ENCODE peak calls at places on chromosomes 7 and 10, in eight cellular contexts. Y is endothelial cell of umbilical vein, D is tibial nerve, M is H54, I is ovary, H is upper lobe of left lung, S is A549, G is testis. W is an unnamed sample.

GRCh38 chr10:130218936-130219335 is 82.7 kb downstream of the GLRX3 start:
- DNase-seq in Y (no peak), D (no peak), M (no peak), I (no peak), H (no peak), S (no peak), G (no peak), W (no peak)

GRCh38 chr10:30645340-30645827 is 15.8 kb upstream of the LYZL2 start:
- DNase-seq in Y (peak; percentile 77), D (no peak), M (no peak), I (no peak), H (no peak), S (peak; percentile 34), G (peak; percentile 30), W (no peak)

GRCh38 chr7:79615871-79616640 is 162.6 kb upstream of the MAGI2 start:
- DNase-seq in Y (no peak), D (no peak), M (no peak), I (no peak), H (no peak), S (no peak), G (no peak), W (no peak)

GRCh38 chr7:4849390-4849789 is 12.4 kb downstream of the PAPOLB start:
- DNase-seq in Y (peak; percentile 36), D (no peak), M (no peak), I (no peak), H (no peak), S (peak; percentile 48), G (peak; percentile 77), W (peak; percentile 24)

GRCh38 chr10:132570771-132571564 is 33.4 kb downstream of the INPP5A start:
- DNase-seq in Y (no peak), D (no peak), M (no peak), I (no peak), H (peak; percentile 65), S (no peak), G (no peak), W (no peak)

GRCh38 chr10:67884842-67885680 is 605 bp downstream of the SIRT1 start:
- DNase-seq in Y (peak; percentile 79), D (peak; percentile 59), M (peak; percentile 81), I (peak; percentile 81), H (peak; percentile 95), S (peak; percentile 83), G (peak; percentile 82), W (peak; percentile 85)

GRCh38 chr7:69173341-69173740 is 424.9 kb upstream of the AUTS2 start:
- DNase-seq in Y (no peak), D (no peak), M (no peak), I (no peak), H (no peak), S (no peak), G (no peak), W (no peak)

GRCh38 chr10:124381011-124381591 is 37.6 kb downstream of the OAT start:
- DNase-seq in Y (peak; percentile 26), D (no peak), M (no peak), I (no peak), H (no peak), S (no peak), G (no peak), W (no peak)

GRCh38 chr10:94963901-94964300 is 25.4 kb downstream of the CYP2C9 start:
- DNase-seq in Y (peak; percentile 19), D (no peak), M (peak; percentile 3), I (no peak), H (no peak), S (peak; percentile 68), G (peak; percentile 13), W (no peak)

GRCh38 chr7:134662871-134663205 is 16.2 kb downstream of the BPGM start:
- DNase-seq in Y (no peak), D (no peak), M (no peak), I (no peak), H (no peak), S (no peak), G (no peak), W (no peak)

GRCh38 chr10:17175551-17175950 is 25.9 kb downstream of the TRDMT1 start:
- DNase-seq in Y (peak; percentile 17), D (no peak), M (no peak), I (no peak), H (no peak), S (no peak), G (peak; percentile 30), W (no peak)

GRCh38 chr7:39908141-39908540 is 41.9 kb upstream of the CDK13 start:
- DNase-seq in Y (no peak), D (no peak), M (no peak), I (no peak), H (no peak), S (no peak), G (no peak), W (no peak)

GRCh38 chr7:23214423-23214822 is 32.2 kb upstream of the GPNMB start:
- DNase-seq in Y (no peak), D (no peak), M (no peak), I (no peak), H (no peak), S (no peak), G (no peak), W (no peak)

GRCh38 chr7:47405921-47406765 is 175.8 kb downstream of the TNS3 start:
- DNase-seq in Y (peak; percentile 51), D (peak; percentile 56), M (no peak), I (peak; percentile 84), H (peak; percentile 93), S (peak; percentile 49), G (peak; percentile 62), W (no peak)

GRCh38 chr7:158137516-158138328 is 449.9 kb downstream of the PTPRN2 start:
- DNase-seq in Y (no peak), D (no peak), M (no peak), I (no peak), H (no peak), S (no peak), G (no peak), W (no peak)

DNA sequence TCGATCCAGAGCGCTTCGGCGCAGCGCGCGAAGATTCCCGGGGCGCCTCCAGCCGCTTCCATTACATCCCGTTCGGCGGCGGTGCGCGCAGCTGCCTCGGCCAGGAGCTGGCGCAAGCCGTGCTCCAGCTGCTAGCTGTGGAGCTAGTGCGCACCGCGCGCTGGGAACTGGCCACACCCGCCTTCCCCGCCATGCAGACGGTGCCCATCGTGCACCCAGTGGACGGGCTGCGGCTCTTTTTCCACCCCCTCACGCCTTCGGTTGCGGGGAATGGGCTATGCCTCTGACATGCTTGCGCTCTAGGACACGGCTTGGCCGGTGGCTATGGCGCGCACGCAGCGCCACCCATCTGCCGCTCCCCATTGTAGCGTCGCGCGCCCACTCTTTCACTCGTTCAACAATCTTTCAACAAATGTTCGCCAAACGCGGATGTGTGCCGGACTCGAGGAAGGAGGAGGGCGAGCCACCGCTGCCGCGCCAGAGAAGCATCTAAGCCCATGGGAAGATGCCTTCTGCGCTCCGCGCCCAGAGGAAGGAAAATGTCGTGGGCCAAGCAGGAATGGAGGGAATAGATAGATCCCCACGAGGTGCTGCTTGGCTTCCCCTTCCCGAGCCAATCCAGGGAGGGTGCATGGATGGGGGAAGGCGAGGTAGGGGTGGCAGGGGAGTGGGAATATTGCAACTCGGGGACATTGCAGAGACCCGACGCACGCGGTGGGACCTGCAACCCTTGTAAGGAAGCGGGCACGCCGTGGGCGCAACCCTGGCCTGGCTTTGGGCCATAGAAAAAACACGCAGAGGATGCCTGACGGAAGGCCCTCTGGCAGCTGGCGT is 5.1 kb upstream of the CYP26A1 start:
- DNase-seq in Y (peak; percentile 73), D (no peak), M (no peak), I (no peak), H (peak; percentile 83), S (peak; percentile 57), G (no peak), W (peak; percentile 50)
- TF ChIP-seq POLR2A in Y (no peak), D (no peak), M (no peak), I (no peak), H (no peak), S (no peak), G (no peak), W (no peak)

DNA sequence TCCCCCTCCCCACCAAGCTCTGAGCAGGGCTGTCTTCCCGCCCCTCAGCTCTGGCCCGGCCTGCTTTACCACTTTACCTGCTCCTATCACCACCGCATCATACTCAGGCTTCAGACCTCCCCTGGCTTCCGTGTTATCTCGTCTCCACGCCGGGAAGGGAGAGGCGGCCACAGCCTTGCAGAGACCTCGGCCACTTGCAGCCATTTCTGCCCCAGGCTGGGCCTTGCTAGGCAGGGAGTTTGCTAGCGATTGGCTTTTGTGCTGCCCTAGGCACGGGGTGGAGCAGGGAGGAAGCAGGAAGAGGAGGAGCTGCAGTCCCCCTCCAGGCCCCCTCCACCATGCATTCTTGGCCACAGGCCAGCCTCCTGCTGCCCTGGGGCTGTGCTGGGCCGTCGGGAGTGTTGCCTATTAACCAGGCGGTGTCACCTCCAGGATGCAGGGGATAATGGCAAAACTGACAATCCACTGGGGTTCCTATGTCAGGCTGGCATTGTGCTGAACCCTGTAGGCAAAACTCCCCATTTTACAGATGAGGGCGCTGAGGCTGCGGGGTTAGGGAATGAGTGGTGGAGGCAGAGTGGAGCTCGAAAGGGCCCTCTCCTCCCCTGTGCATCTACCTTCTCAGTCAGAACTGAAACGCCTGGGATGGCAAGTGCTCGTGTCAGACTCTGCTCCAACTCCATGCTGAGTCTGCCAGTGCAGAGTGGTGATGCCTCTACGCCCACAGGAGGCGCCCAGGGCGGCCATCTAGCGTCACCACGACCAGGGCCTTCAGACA is at the start of gene PYROXD2:
- DNase-seq in Y (peak; percentile 88), D (peak; percentile 84), M (peak; percentile 96), I (peak; percentile 94), H (peak; percentile 90), S (peak; percentile 75), G (peak; percentile 93), W (peak; percentile 93)
- TF ChIP-seq POLR2A in Y (peak; percentile 96), D (no peak), M (peak; percentile 99), I (peak; percentile 26), H (peak; percentile 58), S (peak; percentile 87), G (no peak), W (peak; percentile 83)

GRCh38 chr7:42332605-42333222 is 95.7 kb upstream of the GLI3 start:
- DNase-seq in Y (no peak), D (no peak), M (no peak), I (no peak), H (no peak), S (no peak), G (no peak), W (no peak)
- TF ChIP-seq POLR2A in Y (no peak), D (no peak), M (no peak), I (no peak), H (no peak), S (no peak), G (no peak), W (no peak)

DNA sequence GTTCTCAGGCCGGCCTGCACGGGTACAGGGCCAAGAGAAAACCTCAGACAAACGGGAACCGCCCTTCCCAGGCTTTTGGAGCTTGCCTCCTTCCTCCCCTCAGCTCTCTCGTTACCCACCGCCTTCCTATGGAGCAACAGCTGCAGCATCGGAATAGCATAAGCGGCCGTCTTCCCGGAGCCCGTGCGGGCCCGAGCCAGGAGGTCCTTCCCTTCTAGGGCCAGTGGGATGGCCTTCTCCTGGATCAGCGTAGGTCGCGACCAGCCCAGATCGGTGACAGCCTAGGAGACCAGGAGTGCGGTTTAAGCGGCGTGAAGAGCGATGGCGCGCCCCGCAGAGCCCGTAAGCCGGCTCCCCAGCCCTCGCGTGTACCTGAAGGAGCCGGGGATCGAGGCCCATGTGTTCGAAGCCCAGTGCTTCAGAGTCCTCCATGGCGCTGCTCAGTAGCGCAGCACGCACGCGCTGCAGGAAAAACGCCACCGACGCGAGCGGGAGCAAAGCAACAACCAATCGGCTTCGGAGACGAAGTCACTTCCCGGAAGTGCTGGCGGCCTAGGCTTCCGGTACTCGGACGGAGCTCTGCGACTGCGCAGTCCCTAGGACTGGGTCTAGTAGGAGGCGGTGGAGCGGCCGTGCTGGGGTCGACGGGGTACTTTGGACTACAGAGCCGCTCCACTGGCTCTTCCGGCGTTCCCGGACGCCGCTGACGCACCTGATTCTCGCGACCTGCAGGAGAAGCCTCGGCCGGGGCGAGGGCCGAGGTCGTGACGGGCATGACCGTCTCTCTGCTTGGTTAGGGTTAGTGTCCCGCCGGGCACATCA is at the start of gene DDX56:
- DNase-seq in Y (peak; percentile 96), D (peak; percentile 82), M (peak; percentile 99), I (peak; percentile 96), H (peak; percentile 94), S (peak; percentile 94), G (peak; percentile 97), W (peak; percentile 94)
- TF ChIP-seq POLR2A in Y (peak; percentile 95), D (peak; percentile 50), M (peak; percentile 98), I (peak; percentile 85), H (peak; percentile 81), S (peak; percentile 94), G (peak; percentile 40), W (peak; percentile 94)